ENCODE peak calls at places on chromosome 9, in four cellular contexts. One of them, this sample, is unnamed.

GRCh38 chr9:130448035-130448624 is 3.4 kb downstream of the ASS1 start:
- DNase-seq in A673: peak; percentile 55
- DNase-seq in neural crest cell: no peak
- DNase-seq in BE2C: peak; percentile 67
- DNase-seq in this sample: peak; percentile 36

GRCh38 chr9:2178034-2178734 is 163.0 kb downstream of the SMARCA2 start:
- DNase-seq in BE2C: no peak
- DNase-seq in A673: no peak
- DNase-seq in neural crest cell: no peak
- DNase-seq in this sample: peak; percentile 23

GRCh38 chr9:22108581-22109370 is 99.7 kb upstream of the CDKN2B start:
- DNase-seq in neural crest cell: no peak
- DNase-seq in BE2C: no peak
- DNase-seq in A673: no peak
- DNase-seq in this sample: no peak

GRCh38 chr9:129272348-129273025 is 94.4 kb upstream of the IER5L start:
- DNase-seq in neural crest cell: no peak
- DNase-seq in A673: no peak
- DNase-seq in BE2C: no peak
- DNase-seq in this sample: no peak

GRCh38 chr9:91029621-91030361 is 228.2 kb downstream of the SYK start:
- DNase-seq in BE2C: no peak
- DNase-seq in A673: no peak
- DNase-seq in neural crest cell: no peak
- DNase-seq in this sample: no peak

GRCh38 chr9:130433168-130433946 is 11.4 kb upstream of the ASS1 start:
- DNase-seq in BE2C: peak; percentile 89
- DNase-seq in A673: peak; percentile 70
- DNase-seq in neural crest cell: peak; percentile 74
- DNase-seq in this sample: peak; percentile 44

GRCh38 chr9:128528445-128529160 is 23.8 kb upstream of the SPTAN1 start:
- DNase-seq in A673: no peak
- DNase-seq in neural crest cell: no peak
- DNase-seq in BE2C: no peak
- DNase-seq in this sample: no peak

GRCh38 chr9:100525563-100525962 is 52.3 kb upstream of the CAVIN4 start:
- DNase-seq in BE2C: no peak
- DNase-seq in neural crest cell: no peak
- DNase-seq in A673: peak; percentile 2
- DNase-seq in this sample: peak; percentile 12

GRCh38 chr9:37998881-37999311 is 70.1 kb downstream of the SHB start:
- DNase-seq in BE2C: no peak
- DNase-seq in neural crest cell: no peak
- DNase-seq in A673: peak; percentile 55
- DNase-seq in this sample: peak; percentile 40

GRCh38 chr9:112535364-112535763 is 48.7 kb downstream of the KIAA1958 start:
- DNase-seq in neural crest cell: no peak
- DNase-seq in BE2C: no peak
- DNase-seq in A673: peak; percentile 42
- DNase-seq in this sample: no peak

GRCh38 chr9:75491533-75491932 is 398.9 kb upstream of the PCSK5 start:
- DNase-seq in BE2C: no peak
- DNase-seq in neural crest cell: no peak
- DNase-seq in A673: no peak
- DNase-seq in this sample: no peak

GRCh38 chr9:92155221-92155620 is 40.0 kb upstream of the SPTLC1 start:
- DNase-seq in neural crest cell: no peak
- DNase-seq in BE2C: no peak
- DNase-seq in A673: no peak
- DNase-seq in this sample: no peak

GRCh38 chr9:105063665-105064247 is 135.8 kb upstream of the ABCA1 start:
- DNase-seq in neural crest cell: no peak
- DNase-seq in BE2C: no peak
- DNase-seq in A673: no peak
- DNase-seq in this sample: peak; percentile 97

GRCh38 chr9:120413121-120414048 is 166.6 kb downstream of the CDK5RAP2 start:
- DNase-seq in neural crest cell: no peak
- DNase-seq in A673: no peak
- DNase-seq in BE2C: no peak
- DNase-seq in this sample: peak; percentile 75

GRCh38 chr9:72294952-72295351 is 70.1 kb downstream of the ZFAND5 start:
- DNase-seq in neural crest cell: no peak
- DNase-seq in BE2C: no peak
- DNase-seq in A673: no peak
- DNase-seq in this sample: peak; percentile 59

GRCh38 chr9:110148868-110149267 is 59.1 kb downstream of the C9orf152 start:
- DNase-seq in A673: no peak
- DNase-seq in BE2C: no peak
- DNase-seq in neural crest cell: no peak
- DNase-seq in this sample: no peak

GRCh38 chr9:91777437-91777836 is 172.6 kb downstream of the ROR2 start:
- DNase-seq in A673: no peak
- DNase-seq in BE2C: no peak
- DNase-seq in neural crest cell: no peak
- DNase-seq in this sample: no peak

GRCh38 chr9:121658166-121658565 is 6.7 kb downstream of the DAB2IP start:
- DNase-seq in A673: no peak
- DNase-seq in BE2C: no peak
- DNase-seq in neural crest cell: no peak
- DNase-seq in this sample: no peak

GRCh38 chr9:126613656-126614055 is at the start of gene LMX1B:
- DNase-seq in BE2C: no peak
- DNase-seq in neural crest cell: no peak
- DNase-seq in A673: peak; percentile 73
- DNase-seq in this sample: peak; percentile 69

GRCh38 chr9:24602687-24603352 is 57.1 kb upstream of the IZUMO3 start:
- DNase-seq in A673: no peak
- DNase-seq in neural crest cell: no peak
- DNase-seq in BE2C: no peak
- DNase-seq in this sample: peak; percentile 82

GRCh38 chr9:71655778-71656177 is 112.5 kb downstream of the CEMIP2 start:
- DNase-seq in neural crest cell: no peak
- DNase-seq in BE2C: no peak
- DNase-seq in A673: no peak
- DNase-seq in this sample: no peak

GRCh38 chr9:85536076-85536475 is 205.7 kb downstream of the AGTPBP1 start:
- DNase-seq in neural crest cell: no peak
- DNase-seq in A673: peak; percentile 6
- DNase-seq in BE2C: no peak
- DNase-seq in this sample: peak; percentile 55

GRCh38 chr9:122029898-122030297 is 63.2 kb downstream of the TTLL11 start:
- DNase-seq in BE2C: no peak
- DNase-seq in A673: no peak
- DNase-seq in neural crest cell: no peak
- DNase-seq in this sample: peak; percentile 77

GRCh38 chr9:117170567-117170966 is 244.3 kb downstream of the ASTN2 start:
- DNase-seq in BE2C: no peak
- DNase-seq in A673: no peak
- DNase-seq in neural crest cell: no peak
- DNase-seq in this sample: no peak

GRCh38 chr9:13857521-13857920 is 456.4 kb downstream of the NFIB start:
- DNase-seq in neural crest cell: no peak
- DNase-seq in BE2C: no peak
- DNase-seq in A673: no peak
- DNase-seq in this sample: peak; percentile 56

GRCh38 chr9:18255158-18255629 is 218.8 kb upstream of the ADAMTSL1 start:
- DNase-seq in A673: peak; percentile 61
- DNase-seq in BE2C: peak; percentile 72
- DNase-seq in neural crest cell: peak; percentile 90
- DNase-seq in this sample: peak; percentile 83

GRCh38 chr9:84862308-84862707 is 192.8 kb downstream of the NTRK2 start:
- DNase-seq in A673: no peak
- DNase-seq in BE2C: no peak
- DNase-seq in neural crest cell: no peak
- DNase-seq in this sample: no peak

GRCh38 chr9:13770956-13771355 is 491.5 kb upstream of the MPDZ start:
- DNase-seq in neural crest cell: no peak
- DNase-seq in BE2C: peak; percentile 75
- DNase-seq in A673: no peak
- DNase-seq in this sample: no peak

GRCh38 chr9:69204378-69204777 is 30.3 kb downstream of the TJP2 start:
- DNase-seq in neural crest cell: no peak
- DNase-seq in A673: no peak
- DNase-seq in BE2C: no peak
- DNase-seq in this sample: no peak

GRCh38 chr9:134185536-134186011 is 21.2 kb upstream of the RNU6ATAC start:
- DNase-seq in BE2C: peak; percentile 8
- DNase-seq in neural crest cell: no peak
- DNase-seq in A673: no peak
- DNase-seq in this sample: no peak

GRCh38 chr9:134187821-134188420 is 23.6 kb upstream of the RNU6ATAC start:
- DNase-seq in BE2C: peak; percentile 8
- DNase-seq in A673: no peak
- DNase-seq in neural crest cell: no peak
- DNase-seq in this sample: no peak

GRCh38 chr9:134186471-134187109 is 22.2 kb upstream of the RNU6ATAC start:
- DNase-seq in A673: no peak
- DNase-seq in neural crest cell: no peak
- DNase-seq in BE2C: peak; percentile 6
- DNase-seq in this sample: no peak

GRCh38 chr9:134188421-134189166 is 24.2 kb upstream of the RNU6ATAC start:
- DNase-seq in neural crest cell: no peak
- DNase-seq in BE2C: peak; percentile 50
- DNase-seq in A673: no peak
- DNase-seq in this sample: no peak

DNA sequence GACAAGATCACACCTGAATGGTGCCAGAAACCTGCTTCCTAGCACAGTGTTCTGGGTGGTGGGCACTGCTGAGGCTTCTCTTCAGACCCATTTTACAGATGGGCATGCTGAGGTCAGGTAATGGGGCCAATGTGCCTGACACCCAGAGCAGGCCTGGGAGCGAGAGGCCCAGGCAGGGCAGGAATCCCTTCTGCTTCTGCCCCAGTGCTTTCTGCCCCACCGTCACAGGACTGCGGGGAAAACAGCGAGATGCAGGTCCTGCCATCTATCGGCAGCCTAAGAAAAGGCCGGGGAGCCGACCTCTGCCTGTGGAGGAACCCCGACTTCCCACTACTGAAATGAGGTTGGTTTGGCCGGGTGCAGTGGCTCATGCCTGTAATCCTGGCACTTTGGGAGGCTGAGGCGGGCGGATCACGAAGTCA is 22.8 kb upstream of the RNU6ATAC start:
- DNase-seq in A673: no peak
- DNase-seq in BE2C: peak; percentile 2
- DNase-seq in neural crest cell: no peak
- DNase-seq in this sample: no peak
- TF ChIP-seq CTCF in A673: no peak
- TF ChIP-seq CTCF in BE2C: no peak
- TF ChIP-seq CTCF in neural crest cell: no peak
- TF ChIP-seq CTCF in this sample: no peak

GRCh38 chr9:113590991-113591898 is 127.7 kb downstream of the RGS3 start:
- DNase-seq in A673: peak; percentile 84
- DNase-seq in BE2C: peak; percentile 84
- DNase-seq in neural crest cell: peak; percentile 90
- DNase-seq in this sample: peak; percentile 77

GRCh38 chr9:113590389-113590788 is 126.9 kb downstream of the RGS3 start:
- DNase-seq in neural crest cell: no peak
- DNase-seq in BE2C: no peak
- DNase-seq in A673: no peak
- DNase-seq in this sample: no peak

GRCh38 chr9:113592806-113593575 is 129.5 kb downstream of the RGS3 start:
- DNase-seq in BE2C: no peak
- DNase-seq in neural crest cell: no peak
- DNase-seq in A673: no peak
- DNase-seq in this sample: no peak

GRCh38 chr9:113593682-113594281 is 130.3 kb downstream of the RGS3 start:
- DNase-seq in BE2C: peak; percentile 98
- DNase-seq in neural crest cell: peak; percentile 81
- DNase-seq in A673: peak; percentile 97
- DNase-seq in this sample: peak; percentile 97

GRCh38 chr9:113591899-113592625 is 128.5 kb downstream of the RGS3 start:
- DNase-seq in A673: no peak
- DNase-seq in neural crest cell: no peak
- DNase-seq in BE2C: no peak
- DNase-seq in this sample: no peak
- TF ChIP-seq CTCF in A673: no peak
- TF ChIP-seq CTCF in neural crest cell: no peak
- TF ChIP-seq CTCF in BE2C: no peak
- TF ChIP-seq CTCF in this sample: no peak

GRCh38 chr9:36046923-36047322 is 10.2 kb downstream of the RECK start:
- DNase-seq in neural crest cell: no peak
- DNase-seq in A673: no peak
- DNase-seq in BE2C: no peak
- DNase-seq in this sample: no peak

GRCh38 chr9:36041491-36041890 is 4.8 kb downstream of the RECK start:
- DNase-seq in A673: peak; percentile 58
- DNase-seq in BE2C: no peak
- DNase-seq in neural crest cell: no peak
- DNase-seq in this sample: no peak

GRCh38 chr9:36050472-36050871 is 13.8 kb downstream of the RECK start:
- DNase-seq in BE2C: no peak
- DNase-seq in neural crest cell: no peak
- DNase-seq in A673: no peak
- DNase-seq in this sample: no peak

GRCh38 chr9:36049408-36049807 is 12.7 kb downstream of the RECK start:
- DNase-seq in A673: no peak
- DNase-seq in neural crest cell: no peak
- DNase-seq in BE2C: no peak
- DNase-seq in this sample: no peak

DNA sequence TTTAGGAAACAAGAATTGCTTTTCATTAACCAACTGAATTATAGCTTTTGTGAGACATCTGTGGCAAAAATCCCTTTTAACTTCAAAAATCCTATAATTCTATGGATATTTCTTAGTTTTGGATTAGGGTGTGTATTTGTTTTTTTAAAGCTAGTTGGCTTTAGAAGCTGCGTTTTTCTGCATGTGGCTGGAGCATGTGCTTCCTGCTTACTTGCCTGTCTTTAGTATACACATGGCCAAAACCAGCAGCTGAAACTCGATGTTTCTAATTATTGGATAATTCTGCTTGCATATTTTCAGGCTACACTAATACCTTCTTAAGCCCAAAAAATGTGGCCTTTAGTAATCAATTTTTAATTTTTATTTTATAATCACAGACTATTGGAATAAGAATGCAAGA is 8.9 kb downstream of the RECK start:
- DNase-seq in A673: no peak
- DNase-seq in neural crest cell: no peak
- DNase-seq in BE2C: no peak
- DNase-seq in this sample: no peak
- TF ChIP-seq CTCF in A673: no peak
- TF ChIP-seq CTCF in neural crest cell: no peak
- TF ChIP-seq CTCF in BE2C: no peak
- TF ChIP-seq CTCF in this sample: no peak

GRCh38 chr9:4666042-4666699 is at the start of gene SPATA6L:
- DNase-seq in A673: peak; percentile 85
- DNase-seq in BE2C: peak; percentile 59
- DNase-seq in neural crest cell: peak; percentile 31
- DNase-seq in this sample: peak; percentile 47
- TF ChIP-seq CTCF in A673: no peak
- TF ChIP-seq CTCF in BE2C: peak; percentile 32
- TF ChIP-seq CTCF in neural crest cell: no peak
- TF ChIP-seq CTCF in this sample: no peak